ENCODE peak calls at places on chromosomes 6 and 20, in eight cellular contexts. One of them, this sample, is unnamed.

GRCh38 chr20:37233471-37234253 is 28.0 kb downstream of the GHRH start:
- DNase-seq in A549: no peak
- DNase-seq in tibial nerve: no peak
- DNase-seq in lower leg skin: peak
- DNase-seq in heart left ventricle: no peak
- DNase-seq in uterus: no peak
- DNase-seq in NB4: no peak
- DNase-seq in ovary: no peak
- DNase-seq in this sample: no peak

GRCh38 chr20:40758790-40759189 is 69.8 kb upstream of the MAFB start:
- DNase-seq in heart left ventricle: no peak
- DNase-seq in uterus: no peak
- DNase-seq in lower leg skin: no peak
- DNase-seq in ovary: no peak
- DNase-seq in NB4: no peak
- DNase-seq in tibial nerve: no peak
- DNase-seq in A549: no peak
- DNase-seq in this sample: no peak

GRCh38 chr20:23049933-23050838 is 714 bp upstream of the THBD start:
- DNase-seq in uterus: no peak
- DNase-seq in ovary: peak
- DNase-seq in lower leg skin: peak
- DNase-seq in tibial nerve: peak
- DNase-seq in A549: peak
- DNase-seq in NB4: peak
- DNase-seq in heart left ventricle: peak
- DNase-seq in this sample: peak

GRCh38 chr6:117538615-117539014 is 56.1 kb downstream of the DCBLD1 start:
- DNase-seq in lower leg skin: no peak
- DNase-seq in NB4: no peak
- DNase-seq in tibial nerve: no peak
- DNase-seq in uterus: no peak
- DNase-seq in heart left ventricle: no peak
- DNase-seq in ovary: no peak
- DNase-seq in A549: no peak
- DNase-seq in this sample: no peak

GRCh38 chr6:161181136-161181535 is 92.7 kb downstream of the AGPAT4 start:
- DNase-seq in uterus: no peak
- DNase-seq in ovary: no peak
- DNase-seq in tibial nerve: no peak
- DNase-seq in A549: no peak
- DNase-seq in NB4: no peak
- DNase-seq in heart left ventricle: no peak
- DNase-seq in lower leg skin: no peak
- DNase-seq in this sample: no peak

GRCh38 chr6:163694988-163695942 is 280.7 kb downstream of the QKI start:
- DNase-seq in ovary: no peak
- DNase-seq in A549: no peak
- DNase-seq in lower leg skin: peak
- DNase-seq in NB4: no peak
- DNase-seq in uterus: no peak
- DNase-seq in tibial nerve: no peak
- DNase-seq in heart left ventricle: no peak
- DNase-seq in this sample: no peak

GRCh38 chr6:117605169-117605826 is 3.0 kb upstream of the GOPC start:
- DNase-seq in A549: peak
- DNase-seq in uterus: peak
- DNase-seq in lower leg skin: no peak
- DNase-seq in heart left ventricle: peak
- DNase-seq in tibial nerve: peak
- DNase-seq in NB4: peak
- DNase-seq in ovary: no peak
- DNase-seq in this sample: peak

GRCh38 chr6:17225767-17226166 is 55.4 kb upstream of the RBM24 start:
- DNase-seq in uterus: no peak
- DNase-seq in heart left ventricle: no peak
- DNase-seq in A549: no peak
- DNase-seq in NB4: no peak
- DNase-seq in tibial nerve: no peak
- DNase-seq in ovary: no peak
- DNase-seq in lower leg skin: no peak
- DNase-seq in this sample: no peak

GRCh38 chr6:54516331-54516730 is 208.1 kb downstream of the TINAG start:
- DNase-seq in uterus: no peak
- DNase-seq in A549: no peak
- DNase-seq in ovary: no peak
- DNase-seq in heart left ventricle: no peak
- DNase-seq in NB4: no peak
- DNase-seq in lower leg skin: no peak
- DNase-seq in tibial nerve: no peak
- DNase-seq in this sample: no peak

GRCh38 chr20:53708129-53708968 is 114.7 kb upstream of the ZNF217 start:
- DNase-seq in NB4: peak
- DNase-seq in tibial nerve: no peak
- DNase-seq in heart left ventricle: no peak
- DNase-seq in A549: no peak
- DNase-seq in ovary: no peak
- DNase-seq in uterus: no peak
- DNase-seq in lower leg skin: no peak
- DNase-seq in this sample: no peak

GRCh38 chr6:62150048-62150663 is 135.9 kb downstream of the KHDRBS2 start:
- DNase-seq in uterus: no peak
- DNase-seq in heart left ventricle: no peak
- DNase-seq in lower leg skin: no peak
- DNase-seq in ovary: no peak
- DNase-seq in A549: peak
- DNase-seq in tibial nerve: no peak
- DNase-seq in NB4: peak
- DNase-seq in this sample: no peak

GRCh38 chr20:51500311-51500710 is 42.2 kb downstream of the NFATC2 start:
- DNase-seq in uterus: no peak
- DNase-seq in A549: no peak
- DNase-seq in NB4: peak
- DNase-seq in ovary: no peak
- DNase-seq in lower leg skin: peak
- DNase-seq in heart left ventricle: no peak
- DNase-seq in tibial nerve: no peak
- DNase-seq in this sample: peak

GRCh38 chr20:38447931-38448675 is 13.0 kb upstream of the SNHG17 start:
- DNase-seq in ovary: no peak
- DNase-seq in heart left ventricle: no peak
- DNase-seq in uterus: no peak
- DNase-seq in tibial nerve: no peak
- DNase-seq in lower leg skin: no peak
- DNase-seq in NB4: peak
- DNase-seq in A549: no peak
- DNase-seq in this sample: no peak

GRCh38 chr20:38447251-38447661 is 12.1 kb upstream of the SNHG17 start:
- DNase-seq in ovary: no peak
- DNase-seq in tibial nerve: no peak
- DNase-seq in heart left ventricle: no peak
- DNase-seq in NB4: no peak
- DNase-seq in A549: no peak
- DNase-seq in lower leg skin: no peak
- DNase-seq in uterus: no peak
- DNase-seq in this sample: no peak

GRCh38 chr20:38445402-38445801 is 10.3 kb upstream of the SNHG17 start:
- DNase-seq in heart left ventricle: no peak
- DNase-seq in tibial nerve: no peak
- DNase-seq in lower leg skin: no peak
- DNase-seq in NB4: no peak
- DNase-seq in ovary: no peak
- DNase-seq in A549: no peak
- DNase-seq in uterus: no peak
- DNase-seq in this sample: no peak

GRCh38 chr20:38445901-38446425 is 10.8 kb upstream of the SNHG17 start:
- DNase-seq in heart left ventricle: no peak
- DNase-seq in A549: no peak
- DNase-seq in lower leg skin: no peak
- DNase-seq in uterus: no peak
- DNase-seq in NB4: no peak
- DNase-seq in ovary: peak
- DNase-seq in tibial nerve: no peak
- DNase-seq in this sample: no peak

DNA sequence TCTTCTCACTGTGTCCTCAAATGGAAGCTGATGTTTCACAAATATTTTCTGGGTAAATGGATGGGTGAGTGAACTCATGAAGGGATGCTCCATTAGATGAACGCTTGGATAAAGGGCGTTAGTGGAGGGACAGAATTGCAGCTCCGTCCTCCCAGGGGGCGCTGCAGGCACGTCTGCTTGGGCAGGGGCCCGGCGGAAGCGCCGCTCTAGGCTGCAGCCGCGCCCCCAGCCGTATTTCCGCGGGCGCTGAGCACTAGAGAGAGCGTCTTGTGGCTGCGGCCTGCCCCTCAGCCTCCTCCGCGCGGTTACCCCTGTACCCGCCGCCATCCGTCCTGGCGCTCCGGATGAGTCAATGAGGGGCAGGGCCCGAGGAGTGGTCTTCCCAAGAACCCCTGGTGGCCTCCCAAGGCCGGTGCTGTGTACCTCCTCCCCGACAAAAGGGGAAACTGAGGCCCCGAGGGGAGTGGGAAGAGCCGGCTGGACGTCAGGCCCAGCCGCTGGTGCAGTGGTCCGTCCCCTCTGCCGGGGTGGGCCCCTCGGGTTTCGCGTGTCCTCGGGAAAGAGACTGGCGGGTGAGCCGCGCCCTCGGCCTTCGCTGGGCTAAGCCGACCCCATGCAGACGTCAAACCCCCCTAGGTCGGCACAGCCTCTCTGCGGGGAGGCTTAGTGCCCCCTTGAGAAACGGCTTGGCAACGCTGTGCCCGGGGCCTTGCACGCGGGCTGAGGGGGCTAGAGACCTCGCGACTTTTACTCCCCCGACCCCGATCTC is 11.5 kb upstream of the SNHG17 start:
- DNase-seq in A549: peak
- DNase-seq in ovary: peak
- DNase-seq in NB4: peak
- DNase-seq in lower leg skin: peak
- DNase-seq in heart left ventricle: peak
- DNase-seq in tibial nerve: peak
- DNase-seq in uterus: peak
- DNase-seq in this sample: peak
- TF ChIP-seq POLR2A in A549: peak
- TF ChIP-seq POLR2A in ovary: peak
- TF ChIP-seq POLR2A in NB4: peak
- TF ChIP-seq POLR2A in lower leg skin: no peak
- TF ChIP-seq POLR2A in heart left ventricle: peak
- TF ChIP-seq POLR2A in tibial nerve: peak
- TF ChIP-seq POLR2A in uterus: peak
- TF ChIP-seq POLR2A in this sample: peak

GRCh38 chr20:36064661-36065426 is 89.7 kb upstream of the EPB41L1 start:
- DNase-seq in A549: peak
- DNase-seq in ovary: peak
- DNase-seq in tibial nerve: peak
- DNase-seq in lower leg skin: peak
- DNase-seq in heart left ventricle: peak
- DNase-seq in NB4: peak
- DNase-seq in uterus: peak
- DNase-seq in this sample: peak
- TF ChIP-seq POLR2A in A549: peak
- TF ChIP-seq POLR2A in ovary: peak
- TF ChIP-seq POLR2A in tibial nerve: peak
- TF ChIP-seq POLR2A in lower leg skin: no peak
- TF ChIP-seq POLR2A in heart left ventricle: peak
- TF ChIP-seq POLR2A in NB4: no peak
- TF ChIP-seq POLR2A in uterus: peak
- TF ChIP-seq POLR2A in this sample: peak

DNA sequence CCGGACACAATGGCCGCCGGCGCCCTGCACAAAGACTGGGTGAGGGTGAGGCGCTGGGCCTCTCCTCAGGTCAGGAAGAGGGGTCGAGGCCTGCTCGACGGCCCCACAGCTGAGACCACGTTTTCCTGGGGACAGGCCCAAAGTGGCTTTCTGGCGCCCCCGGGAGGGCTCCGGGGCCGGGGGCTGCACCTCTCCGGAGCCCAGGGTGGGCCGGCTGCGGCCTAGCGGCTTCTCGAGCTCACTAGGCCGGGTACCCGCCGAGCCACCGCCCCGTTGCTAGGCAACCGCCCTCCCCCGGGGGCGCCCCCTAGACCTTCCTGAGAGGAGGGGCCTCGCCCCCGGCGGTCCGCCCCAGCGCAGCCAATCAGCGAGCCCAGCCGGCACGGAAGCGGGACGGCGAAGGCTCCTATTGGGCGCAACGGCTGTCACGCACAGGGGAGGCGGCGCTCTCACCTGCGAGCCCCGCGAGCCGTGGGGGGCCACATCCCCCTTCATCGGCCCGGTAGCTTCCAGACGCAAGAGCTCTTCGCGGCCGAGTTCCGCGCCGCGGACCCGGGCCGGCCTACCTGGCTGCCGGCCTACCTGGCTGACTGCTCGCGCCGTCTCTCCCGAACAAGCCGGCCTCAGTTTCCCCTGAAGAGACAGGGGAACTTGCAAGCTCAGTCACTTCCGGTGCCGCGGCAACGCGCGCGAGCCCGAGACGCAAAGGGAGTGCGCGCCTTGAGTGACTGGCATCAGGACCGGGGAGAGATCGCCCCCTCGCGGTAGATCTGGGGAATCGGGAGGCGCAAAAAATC is 812 bp upstream of the BCL2L1 start:
- DNase-seq in lower leg skin: peak
- DNase-seq in tibial nerve: peak
- DNase-seq in uterus: peak
- DNase-seq in ovary: peak
- DNase-seq in A549: peak
- DNase-seq in NB4: peak
- DNase-seq in heart left ventricle: peak
- DNase-seq in this sample: peak
- TF ChIP-seq POLR2A in lower leg skin: no peak
- TF ChIP-seq POLR2A in tibial nerve: peak
- TF ChIP-seq POLR2A in uterus: peak
- TF ChIP-seq POLR2A in ovary: peak
- TF ChIP-seq POLR2A in A549: peak
- TF ChIP-seq POLR2A in NB4: peak
- TF ChIP-seq POLR2A in heart left ventricle: peak
- TF ChIP-seq POLR2A in this sample: peak

DNA sequence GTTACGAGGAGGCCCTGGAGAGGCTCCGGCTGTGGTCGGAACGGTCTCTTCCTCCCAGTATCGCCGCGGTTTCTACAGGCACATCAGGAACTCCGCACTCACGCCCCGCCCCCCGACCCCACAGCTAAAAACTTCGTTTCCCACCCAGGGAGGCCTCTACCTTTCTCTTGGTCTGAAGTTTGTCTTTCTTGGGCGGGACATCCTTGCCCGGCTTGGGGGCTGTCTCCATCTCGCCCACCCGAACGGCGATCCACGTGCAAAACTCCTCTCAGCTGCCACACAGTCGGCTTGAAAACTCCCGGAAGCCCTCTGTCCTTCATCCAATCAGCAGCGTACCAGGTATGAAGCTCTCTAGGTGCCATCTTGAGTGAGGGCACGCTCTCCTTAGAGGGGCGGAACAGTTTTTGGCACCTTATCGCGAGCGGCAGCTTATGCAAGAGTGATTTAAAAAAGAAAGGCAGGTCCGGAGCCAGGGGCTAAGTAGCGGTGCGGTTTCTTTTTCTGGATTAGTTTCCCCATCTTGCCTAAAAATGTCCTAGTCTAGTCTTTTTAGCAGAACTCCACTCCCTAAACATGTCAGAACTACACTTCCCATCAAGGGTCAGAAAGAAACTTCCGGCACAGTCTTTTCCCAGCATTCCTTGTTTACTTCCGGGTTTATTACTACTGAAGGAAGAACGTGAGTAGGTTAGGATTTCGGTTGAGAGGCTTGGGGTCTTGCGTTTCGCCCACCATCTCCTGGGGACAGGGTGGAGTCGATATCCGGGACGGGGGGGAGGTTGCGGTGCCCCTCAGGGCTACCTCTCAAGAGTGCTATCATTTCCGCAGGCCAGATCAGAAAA is at the start of the genes PFDN6 and WDR46:
- DNase-seq in A549: peak
- DNase-seq in NB4: peak
- DNase-seq in heart left ventricle: peak
- DNase-seq in uterus: peak
- DNase-seq in lower leg skin: peak
- DNase-seq in ovary: peak
- DNase-seq in tibial nerve: peak
- DNase-seq in this sample: peak
- TF ChIP-seq POLR2A in A549: peak
- TF ChIP-seq POLR2A in NB4: peak
- TF ChIP-seq POLR2A in heart left ventricle: peak
- TF ChIP-seq POLR2A in uterus: no peak
- TF ChIP-seq POLR2A in lower leg skin: no peak
- TF ChIP-seq POLR2A in ovary: peak
- TF ChIP-seq POLR2A in tibial nerve: peak
- TF ChIP-seq POLR2A in this sample: peak